ENCODE peak calls at places on chromosomes 11 and 22, in seven cellular contexts. V is tibial artery, B is sigmoid colon, H is IMR-90, P is brain microvascular endothelial cell, A is vagina, T is esophagus squamous epithelium. U is an unnamed sample. For H3K36me3, the result is how much of the 10 kb centered on the place peaks cover.

GRCh38 chr11:66593303-66593635 is 284 bp downstream of the CCS start:
- DNase-seq in A (no peak), H (no peak), V (no peak), P (no peak), T (no peak), B (no peak), U (no peak)

GRCh38 chr22:23058481-23059336 is 11.6 kb upstream of the GNAZ start:
- DNase-seq in V (peak), T (no peak), H (no peak), A (peak), B (no peak), P (no peak), U (no peak)

GRCh38 chr11:65591939-65592814 is 3.4 kb downstream of the KCNK7 start:
- DNase-seq in B (peak), H (peak), P (no peak), T (no peak), V (peak), A (no peak), U (no peak)

GRCh38 chr11:69638941-69639681 is 1.8 kb upstream of the CCND1 start:
- DNase-seq in V (peak), T (no peak), B (peak), P (peak), H (peak), A (no peak), U (peak)

GRCh38 chr11:33379931-33380330 is 122.8 kb downstream of the HIPK3 start:
- DNase-seq in T (no peak), H (no peak), B (no peak), P (no peak), A (no peak), V (no peak), U (no peak)

GRCh38 chr22:49954354-49954753 is 6.2 kb upstream of the PIM3 start:
- DNase-seq in V (no peak), B (no peak), H (no peak), A (no peak), P (no peak), T (no peak), U (no peak)

GRCh38 chr22:38570841-38571364 is 920 bp upstream of the DMC1 start:
- DNase-seq in H (peak), T (no peak), V (peak), B (peak), A (no peak), P (no peak), U (peak)

GRCh38 chr11:67628710-67629385 is 889 bp downstream of the NUDT8 start:
- DNase-seq in V (no peak), T (no peak), H (no peak), P (no peak), A (no peak), B (peak), U (no peak)

GRCh38 chr22:23909258-23909898 is 15.2 kb downstream of the MIF start:
- DNase-seq in B (no peak), T (no peak), A (no peak), H (peak), V (no peak), P (no peak), U (no peak)

GRCh38 chr22:31279327-31279669 is 13.0 kb downstream of the PIK3IP1 start:
- DNase-seq in A (no peak), B (peak), P (no peak), V (no peak), H (no peak), T (no peak), U (no peak)

GRCh38 chr11:65639623-65640482 is 2.0 kb downstream of the SIPA1 start:
- DNase-seq in A (no peak), T (peak), H (no peak), B (no peak), P (no peak), V (no peak), U (no peak)

GRCh38 chr22:32103648-32104326 is 55.3 kb downstream of the C22orf42 start:
- DNase-seq in P (no peak), A (no peak), H (peak), V (no peak), T (no peak), B (no peak), U (no peak)

GRCh38 chr22:19577422-19577966 is 53.3 kb upstream of the CLDN5 start:
- DNase-seq in V (no peak), B (peak), A (no peak), H (no peak), P (no peak), T (no peak), U (no peak)

GRCh38 chr11:134945993-134946392 is 534.0 kb upstream of the B3GAT1 start:
- DNase-seq in P (no peak), A (no peak), V (no peak), B (no peak), H (no peak), T (no peak), U (no peak)

GRCh38 chr11:105109353-105109752 is 30.2 kb downstream of the CARD18 start:
- DNase-seq in A (no peak), B (no peak), H (no peak), V (no peak), T (no peak), P (no peak), U (no peak)

GRCh38 chr22:45964926-45965564 is 11.9 kb downstream of the WNT7B start:
- DNase-seq in P (no peak), V (no peak), T (no peak), A (no peak), H (no peak), B (no peak), U (no peak)

GRCh38 chr11:133918606-133919260 is 38.0 kb downstream of the IGSF9B start:
- DNase-seq in H (no peak), A (no peak), T (no peak), B (no peak), P (no peak), V (no peak), U (no peak)

GRCh38 chr11:28315440-28315839 is 207.3 kb downstream of the METTL15 start:
- DNase-seq in A (no peak), P (no peak), T (no peak), V (no peak), B (no peak), H (no peak), U (no peak)

GRCh38 chr11:63906087-63906486 is 10.9 kb downstream of the RCOR2 start:
- DNase-seq in T (no peak), V (no peak), A (no peak), P (no peak), B (no peak), H (no peak), U (no peak)

GRCh38 chr11:46006418-46007070 is 84.1 kb downstream of the LARGE2 start:
- DNase-seq in B (no peak), H (peak), P (peak), T (no peak), A (no peak), V (no peak), U (no peak)

GRCh38 chr11:73325036-73325981 is 17.2 kb downstream of the ARHGEF17 start:
- DNase-seq in H (peak), P (peak), A (no peak), T (no peak), B (peak), V (peak), U (peak)

DNA sequence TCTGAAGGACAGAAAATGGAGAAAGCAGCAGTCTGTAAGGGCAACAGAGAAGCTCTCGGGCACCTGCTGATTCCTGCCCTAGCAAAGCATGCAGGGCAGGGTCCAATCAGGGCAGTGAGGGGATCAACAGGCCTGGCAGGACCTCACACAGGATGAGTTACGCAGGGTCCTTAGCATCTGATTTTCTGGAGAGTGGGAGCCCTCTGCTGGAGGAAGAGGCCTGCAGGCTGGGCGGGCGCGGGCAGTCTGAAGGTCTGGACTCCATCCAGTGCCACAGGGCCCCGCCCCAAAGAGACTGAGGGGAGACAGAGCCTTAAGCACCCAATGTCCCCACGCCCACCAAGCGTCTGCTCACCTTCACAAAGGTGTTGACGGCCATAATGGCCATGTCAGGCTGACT is 28.9 kb downstream of the AP1B1 start:
- DNase-seq in V (peak), T (no peak), P (peak), B (peak), A (no peak), H (peak), U (no peak)
- H3K36me3 ChIP-seq in V (half or more), T (under half), P (under half), B (under half), A (under half), H (under half), U (under half)

GRCh38 chr11:57341250-57341808 is 3.2 kb downstream of the P2RX3 start:
- DNase-seq in A (no peak), P (no peak), T (no peak), H (no peak), V (no peak), B (no peak), U (no peak)
- TF ChIP-seq CTCF in A (no peak), P (no peak), T (no peak), H (no peak), V (no peak), B (no peak), U (no peak)

GRCh38 chr11:121577106-121577505 is 124.3 kb upstream of the SORL1-AS1 start:
- DNase-seq in P (no peak), T (no peak), B (no peak), V (no peak), A (peak), H (no peak), U (no peak)
- H3K36me3 ChIP-seq in P (under half), T (under half), B (under half), V (half or more), A (under half), H (under half), U (under half)

GRCh38 chr11:4615856-4616444 is 7.9 kb upstream of the TRIM68 start:
- DNase-seq in P (no peak), T (no peak), A (no peak), H (no peak), B (no peak), V (no peak), U (no peak)

GRCh38 chr11:4619514-4619913 is 11.5 kb upstream of the TRIM68 start:
- DNase-seq in T (no peak), P (no peak), B (no peak), A (no peak), H (no peak), V (no peak), U (no peak)
- TF ChIP-seq CTCF in T (no peak), P (no peak), B (no peak), A (no peak), H (no peak), V (no peak), U (no peak)